ENCODE peak calls at places on chromosomes 3 and 15, in four cellular contexts. A, N, X and P are unnamed samples.

GRCh38 chr3:58962040-58962651 is 87.7 kb downstream of the CFAP20DC start:
- DNase-seq in N (no peak), X (no peak), A (no peak), P (no peak)

GRCh38 chr3:27714692-27715453 is 7.2 kb downstream of the EOMES start:
- DNase-seq in N (no peak), X (no peak), A (peak; percentile 80), P (no peak)

GRCh38 chr3:142976621-142977398 is 13.3 kb upstream of the PAQR9 start:
- DNase-seq in N (peak; percentile 56), X (peak; percentile 89), A (peak; percentile 32), P (no peak)

GRCh38 chr3:96966181-96966929 is 152.0 kb downstream of the EPHA6 start:
- DNase-seq in A (no peak), X (no peak), N (no peak), P (no peak)

GRCh38 chr3:98027084-98027445 is 8.1 kb downstream of the GABRR3 start:
- DNase-seq in X (no peak), N (no peak), A (no peak), P (no peak)

GRCh38 chr3:140035856-140036255 is 100.9 kb downstream of the CLSTN2 start:
- DNase-seq in N (no peak), X (no peak), A (no peak), P (no peak)

GRCh38 chr3:70064194-70064787 is 64.8 kb downstream of the SAMMSON start:
- DNase-seq in X (no peak), N (no peak), A (peak; percentile 63), P (no peak)

GRCh38 chr15:52076889-52077781 is 35.4 kb downstream of the BCL2L10 start:
- DNase-seq in N (no peak), X (no peak), A (no peak), P (no peak)

GRCh38 chr3:31389939-31390338 is 142.8 kb upstream of the STT3B start:
- DNase-seq in A (no peak), X (no peak), N (no peak), P (no peak)

GRCh38 chr15:38217181-38217580 is 35.5 kb upstream of the SPRED1 start:
- DNase-seq in X (no peak), N (peak; percentile 41), A (no peak), P (no peak)

GRCh38 chr15:63626955-63627354 is 29.8 kb downstream of the FBXL22 start:
- DNase-seq in N (no peak), X (no peak), A (no peak), P (no peak)

GRCh38 chr15:75348034-75348562 is 1.3 kb downstream of the NEIL1 start:
- DNase-seq in A (no peak), N (no peak), X (no peak), P (no peak)
- TF ChIP-seq CTCF in A (no peak), N (no peak), X (no peak), P (no peak)

DNA sequence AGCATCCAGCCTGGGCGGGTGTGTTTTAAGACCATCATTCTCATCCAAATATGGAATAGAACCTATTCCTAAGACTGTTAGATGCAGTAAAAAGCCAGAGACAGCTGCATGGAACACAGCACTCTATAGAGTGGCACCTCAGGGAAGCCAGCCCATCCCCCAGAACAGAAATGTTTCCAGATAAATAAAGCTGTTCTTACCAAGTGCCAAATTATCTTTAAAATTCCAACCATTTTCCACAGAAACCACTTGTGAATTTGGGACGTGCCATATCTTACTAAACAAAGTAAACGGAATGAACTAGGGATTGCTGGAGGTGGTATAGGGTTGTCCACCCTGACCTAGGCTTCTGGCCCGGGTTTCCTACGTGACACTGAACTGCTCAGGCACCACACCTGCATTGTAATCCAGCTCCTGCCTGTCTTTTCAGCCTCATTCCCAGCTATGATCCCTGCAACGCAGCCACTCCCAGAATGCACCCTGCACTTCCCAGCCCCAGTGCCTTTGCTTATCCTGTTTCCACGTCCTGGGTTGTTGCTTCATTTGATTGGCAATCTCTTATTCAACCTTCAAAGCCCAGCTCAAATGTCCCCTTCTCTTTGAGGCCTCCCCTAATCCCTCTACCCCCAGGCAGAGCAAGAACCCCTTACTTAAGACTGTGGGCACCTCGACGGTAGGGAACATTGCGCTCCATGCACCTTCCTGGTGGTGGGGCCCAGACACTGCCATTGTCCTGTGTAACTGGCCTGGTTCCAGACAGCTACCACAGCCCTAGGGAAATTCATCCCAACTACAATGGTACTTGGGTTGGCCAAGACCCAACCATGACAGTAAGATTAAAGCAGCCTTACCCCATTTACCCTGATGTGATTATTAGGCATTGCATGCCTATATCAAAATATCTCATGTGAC is 100.2 kb downstream of the IQSEC1 start:
- DNase-seq in N (no peak), X (no peak), A (no peak), P (no peak)
- TF ChIP-seq CTCF in N (no peak), X (no peak), A (no peak), P (no peak)

GRCh38 chr3:197458179-197458707 is 97.5 kb downstream of the BDH1 start:
- DNase-seq in N (no peak), X (no peak), A (peak; percentile 62), P (no peak)
- TF ChIP-seq CTCF in N (peak; percentile 9), X (no peak), A (peak; percentile 8), P (peak; percentile 34)

GRCh38 chr15:81107889-81108288 is 26.2 kb upstream of the CFAP161 start:
- DNase-seq in A (no peak), X (no peak), N (no peak), P (no peak)

GRCh38 chr15:81111018-81111417 is 23.1 kb upstream of the CFAP161 start:
- DNase-seq in X (no peak), N (no peak), A (no peak), P (no peak)

GRCh38 chr15:81105521-81105920 is 28.5 kb upstream of the CFAP161 start:
- DNase-seq in X (no peak), N (no peak), A (no peak), P (no peak)

GRCh38 chr15:81106560-81106959 is 27.5 kb upstream of the CFAP161 start:
- DNase-seq in N (peak; percentile 46), X (peak; percentile 28), A (peak; percentile 73), P (no peak)

DNA sequence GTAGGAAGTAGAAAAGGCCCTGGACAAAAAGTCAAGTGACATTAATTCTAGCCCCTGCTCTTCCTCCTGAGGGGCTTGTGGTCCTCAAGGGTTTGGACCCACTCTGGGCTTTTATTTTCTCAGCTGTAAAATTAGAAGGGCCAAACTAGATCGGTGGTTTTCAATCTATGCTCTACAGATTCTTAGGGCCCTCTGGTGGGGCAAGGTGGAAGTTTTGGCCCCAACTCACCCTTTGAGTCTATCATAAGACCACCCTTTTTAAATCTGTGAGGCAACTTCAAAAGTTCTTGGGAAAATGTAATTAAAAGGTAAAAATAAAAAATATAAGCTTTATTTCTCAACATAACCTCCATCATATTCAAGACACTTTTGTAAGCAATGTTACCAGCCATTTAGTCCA is 25.6 kb upstream of the CFAP161 start:
- DNase-seq in N (no peak), X (no peak), A (peak; percentile 66), P (no peak)
- TF ChIP-seq CTCF in N (no peak), X (peak; percentile 55), A (peak; percentile 54), P (peak; percentile 73)

GRCh38 chr15:54277834-54278233 is 299.6 kb downstream of the UNC13C start:
- DNase-seq in A (no peak), X (no peak), N (no peak), P (no peak)

GRCh38 chr15:54273928-54274327 is 295.7 kb downstream of the UNC13C start:
- DNase-seq in A (peak; percentile 33), X (no peak), N (no peak), P (no peak)
- TF ChIP-seq CTCF in A (peak; percentile 52), X (no peak), N (no peak), P (peak; percentile 20)

DNA sequence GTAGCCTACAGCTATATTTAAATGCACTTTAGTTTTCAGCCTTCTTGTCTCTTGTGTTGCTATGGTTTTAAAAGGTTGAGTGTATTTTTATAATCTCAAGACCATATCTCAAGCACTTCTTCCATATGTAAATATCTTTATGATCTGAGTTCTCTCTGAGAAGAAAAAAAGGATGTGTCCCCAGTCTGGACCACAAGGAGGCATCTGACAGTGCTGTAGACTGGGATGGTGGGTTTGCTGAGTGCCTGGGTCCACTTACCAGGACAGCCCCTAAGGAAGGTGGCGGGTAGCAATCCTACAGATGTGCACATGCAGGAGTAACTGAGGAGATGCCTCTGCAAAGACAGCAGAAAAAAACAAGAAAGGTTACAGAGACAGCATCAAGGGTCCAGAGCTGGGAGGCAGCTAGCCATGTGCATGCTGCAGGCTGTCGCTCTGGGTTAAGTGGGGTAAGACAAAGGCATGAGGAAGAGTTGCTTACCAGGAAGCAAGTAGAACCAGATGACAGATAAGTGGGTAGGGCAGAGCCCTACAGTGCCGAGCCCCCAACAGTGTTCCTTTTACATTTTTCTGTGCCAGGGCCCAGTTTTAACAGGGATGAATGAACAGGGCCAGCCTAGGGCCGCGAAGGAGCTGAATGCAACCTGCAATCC is 70.5 kb upstream of the SNRK start:
- DNase-seq in A (no peak), N (no peak), X (no peak), P (no peak)
- TF ChIP-seq CTCF in A (peak; percentile 45), N (no peak), X (no peak), P (peak; percentile 33)

DNA sequence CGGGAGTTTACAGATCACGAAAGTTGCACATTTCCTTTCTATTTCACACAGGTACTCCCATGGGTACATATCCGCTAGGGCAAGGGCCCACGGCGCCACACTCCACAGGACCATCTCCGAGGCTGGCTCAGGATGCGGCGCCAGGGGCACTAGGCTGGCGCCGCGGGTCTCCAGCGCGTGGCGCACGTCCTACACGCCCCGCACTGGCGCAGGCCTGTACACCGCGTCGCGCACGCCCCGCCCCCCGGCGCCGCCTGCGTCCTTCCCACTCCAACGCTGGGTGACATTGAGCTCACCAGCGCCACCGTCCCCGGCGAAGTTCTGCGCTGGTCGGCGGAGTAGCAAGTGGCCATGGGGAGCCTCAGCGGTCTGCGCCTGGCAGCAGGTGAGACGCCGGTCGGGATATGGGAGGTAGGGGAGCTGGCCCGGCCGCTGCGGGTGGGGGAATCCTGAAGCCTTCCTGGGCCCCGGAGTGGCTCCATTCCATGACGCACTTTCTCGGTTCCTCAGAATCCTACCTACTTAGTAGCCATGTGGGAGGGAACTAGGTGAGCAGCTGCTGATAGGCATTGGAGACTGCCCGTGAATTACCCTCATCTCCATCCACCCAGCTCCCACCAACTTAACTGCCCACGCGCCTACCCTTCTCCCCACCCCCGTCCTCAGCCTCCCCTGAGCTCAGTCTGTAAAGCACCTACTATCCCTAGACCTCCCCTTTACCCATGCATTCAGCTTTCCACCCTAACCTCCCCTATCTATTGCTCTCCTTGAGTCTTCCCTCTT is at the start of gene FAM162A:
- DNase-seq in N (peak; percentile 95), X (peak; percentile 95), A (peak; percentile 96), P (peak; percentile 95)
- TF ChIP-seq CTCF in N (peak; percentile 57), X (peak; percentile 49), A (peak; percentile 77), P (peak; percentile 82)